ENCODE peak calls at places on chromosomes 4 and X, in seven cellular contexts. One of them, this sample, is unnamed.
A peak's percentile ranks its signal among the peaks of the same experiment; 100 is the strongest.

GRCh38 chr4:16772366-16772850 is 126.0 kb downstream of the LDB2 start:
- DNase-seq in Caki2: no peak
- DNase-seq in glutamatergic neuron: no peak
- DNase-seq in EL: peak; percentile 23
- DNase-seq in amygdala: no peak
- DNase-seq in hepatocyte: no peak
- DNase-seq in foreskin melanocyte: no peak
- DNase-seq in this sample: no peak

GRCh38 chr4:79292008-79292407 is 33.9 kb downstream of the NAA11 start:
- DNase-seq in hepatocyte: no peak
- DNase-seq in glutamatergic neuron: no peak
- DNase-seq in amygdala: no peak
- DNase-seq in EL: no peak
- DNase-seq in foreskin melanocyte: no peak
- DNase-seq in Caki2: no peak
- DNase-seq in this sample: no peak

GRCh38 chr4:71609651-71610050 is 174.2 kb downstream of the GC start:
- DNase-seq in foreskin melanocyte: no peak
- DNase-seq in glutamatergic neuron: no peak
- DNase-seq in hepatocyte: no peak
- DNase-seq in Caki2: no peak
- DNase-seq in EL: peak; percentile 8
- DNase-seq in amygdala: no peak
- DNase-seq in this sample: no peak

GRCh38 chr4:147157860-147158701 is 212.4 kb upstream of the TTC29 start:
- DNase-seq in EL: peak; percentile 20
- DNase-seq in glutamatergic neuron: peak; percentile 57
- DNase-seq in Caki2: no peak
- DNase-seq in amygdala: no peak
- DNase-seq in foreskin melanocyte: peak; percentile 46
- DNase-seq in hepatocyte: peak; percentile 59
- DNase-seq in this sample: no peak

GRCh38 chrX:16950423-16950822 is 4.0 kb downstream of the REPS2 start:
- DNase-seq in glutamatergic neuron: no peak
- DNase-seq in Caki2: no peak
- DNase-seq in amygdala: no peak
- DNase-seq in foreskin melanocyte: no peak
- DNase-seq in hepatocyte: no peak
- DNase-seq in EL: no peak
- DNase-seq in this sample: no peak

GRCh38 chr4:89752932-89753598 is 83.9 kb downstream of the SNCA start:
- DNase-seq in Caki2: no peak
- DNase-seq in hepatocyte: peak; percentile 30
- DNase-seq in EL: peak; percentile 76
- DNase-seq in amygdala: no peak
- DNase-seq in glutamatergic neuron: no peak
- DNase-seq in foreskin melanocyte: no peak
- DNase-seq in this sample: no peak

GRCh38 chr4:98261291-98262271 is at the start of gene RAP1GDS1:
- DNase-seq in hepatocyte: peak; percentile 66
- DNase-seq in Caki2: peak; percentile 70
- DNase-seq in glutamatergic neuron: peak; percentile 56
- DNase-seq in EL: peak; percentile 72
- DNase-seq in amygdala: peak; percentile 70
- DNase-seq in foreskin melanocyte: peak; percentile 64
- DNase-seq in this sample: no peak

GRCh38 chrX:63784902-63785692 is at the start of gene ARHGEF9:
- DNase-seq in amygdala: peak; percentile 13
- DNase-seq in glutamatergic neuron: peak; percentile 69
- DNase-seq in EL: peak; percentile 28
- DNase-seq in foreskin melanocyte: no peak
- DNase-seq in Caki2: no peak
- DNase-seq in hepatocyte: peak; percentile 70
- DNase-seq in this sample: peak; percentile 27

GRCh38 chr4:61575796-61576195 is 375.7 kb downstream of the ADGRL3 start:
- DNase-seq in glutamatergic neuron: no peak
- DNase-seq in amygdala: no peak
- DNase-seq in Caki2: no peak
- DNase-seq in hepatocyte: no peak
- DNase-seq in EL: no peak
- DNase-seq in foreskin melanocyte: no peak
- DNase-seq in this sample: no peak

GRCh38 chr4:163269156-163269555 is 63.2 kb downstream of the NPY1R start:
- DNase-seq in amygdala: no peak
- DNase-seq in EL: no peak
- DNase-seq in Caki2: no peak
- DNase-seq in glutamatergic neuron: no peak
- DNase-seq in hepatocyte: peak; percentile 51
- DNase-seq in foreskin melanocyte: no peak
- DNase-seq in this sample: no peak

GRCh38 chr4:151676301-151676700 is 84.5 kb downstream of the GATB start:
- DNase-seq in Caki2: peak; percentile 50
- DNase-seq in EL: peak; percentile 81
- DNase-seq in hepatocyte: no peak
- DNase-seq in foreskin melanocyte: no peak
- DNase-seq in amygdala: no peak
- DNase-seq in glutamatergic neuron: no peak
- DNase-seq in this sample: no peak

GRCh38 chrX:16476692-16477091 is 173.3 kb upstream of the S100G start:
- DNase-seq in hepatocyte: no peak
- DNase-seq in Caki2: no peak
- DNase-seq in amygdala: no peak
- DNase-seq in glutamatergic neuron: no peak
- DNase-seq in EL: no peak
- DNase-seq in foreskin melanocyte: no peak
- DNase-seq in this sample: no peak

GRCh38 chr4:158865520-158866177 is 96.8 kb downstream of the FNIP2 start:
- DNase-seq in EL: no peak
- DNase-seq in Caki2: no peak
- DNase-seq in glutamatergic neuron: no peak
- DNase-seq in hepatocyte: no peak
- DNase-seq in foreskin melanocyte: no peak
- DNase-seq in amygdala: no peak
- DNase-seq in this sample: no peak

GRCh38 chr4:73922766-73923630 is 53.8 kb downstream of the CXCL1 start:
- DNase-seq in glutamatergic neuron: no peak
- DNase-seq in hepatocyte: no peak
- DNase-seq in Caki2: peak; percentile 17
- DNase-seq in foreskin melanocyte: no peak
- DNase-seq in amygdala: no peak
- DNase-seq in EL: peak; percentile 44
- DNase-seq in this sample: no peak

GRCh38 chr4:20015825-20016224 is 235.9 kb upstream of the SLIT2 start:
- DNase-seq in hepatocyte: peak; percentile 14
- DNase-seq in amygdala: no peak
- DNase-seq in foreskin melanocyte: no peak
- DNase-seq in Caki2: no peak
- DNase-seq in EL: no peak
- DNase-seq in glutamatergic neuron: no peak
- DNase-seq in this sample: peak; percentile 0

This sample was measured in SHP77.